ENCODE peak calls at places on chromosome 1, in six cellular contexts. One of them, this sample, is unnamed.

GRCh38 chr1:54011316-54012007 is 6.5 kb downstream of the LDLRAD1 start:
- DNase-seq in bronchial epithelial cell: no peak
- DNase-seq in fibroblast of mammary gland: no peak
- DNase-seq in Calu3: no peak
- DNase-seq in GM20000: no peak
- DNase-seq in mesothelial cell of epicardium: no peak
- DNase-seq in this sample: no peak

GRCh38 chr1:75632350-75632949 is 21.5 kb upstream of the SLC44A5 start:
- DNase-seq in bronchial epithelial cell: peak
- DNase-seq in Calu3: peak
- DNase-seq in GM20000: peak
- DNase-seq in fibroblast of mammary gland: peak
- DNase-seq in mesothelial cell of epicardium: no peak
- DNase-seq in this sample: no peak

GRCh38 chr1:203754455-203754864 is 10.5 kb upstream of the LAX1 start:
- DNase-seq in bronchial epithelial cell: peak
- DNase-seq in mesothelial cell of epicardium: no peak
- DNase-seq in fibroblast of mammary gland: no peak
- DNase-seq in GM20000: peak
- DNase-seq in Calu3: no peak
- DNase-seq in this sample: no peak

GRCh38 chr1:47280142-47280541 is 33.8 kb downstream of the STIL start:
- DNase-seq in Calu3: no peak
- DNase-seq in fibroblast of mammary gland: peak
- DNase-seq in mesothelial cell of epicardium: no peak
- DNase-seq in bronchial epithelial cell: peak
- DNase-seq in GM20000: no peak
- DNase-seq in this sample: no peak

GRCh38 chr1:63010898-63011660 is 227.1 kb downstream of the ATG4C start:
- DNase-seq in bronchial epithelial cell: no peak
- DNase-seq in fibroblast of mammary gland: no peak
- DNase-seq in Calu3: no peak
- DNase-seq in mesothelial cell of epicardium: no peak
- DNase-seq in GM20000: no peak
- DNase-seq in this sample: no peak

GRCh38 chr1:20078166-20078565 is 8.2 kb downstream of the PLA2G5 start:
- DNase-seq in fibroblast of mammary gland: no peak
- DNase-seq in Calu3: no peak
- DNase-seq in bronchial epithelial cell: no peak
- DNase-seq in mesothelial cell of epicardium: no peak
- DNase-seq in GM20000: peak
- DNase-seq in this sample: no peak

GRCh38 chr1:30618335-30618747 is 105.0 kb downstream of the MATN1 start:
- DNase-seq in bronchial epithelial cell: peak
- DNase-seq in GM20000: no peak
- DNase-seq in mesothelial cell of epicardium: no peak
- DNase-seq in Calu3: peak
- DNase-seq in fibroblast of mammary gland: no peak
- DNase-seq in this sample: no peak

GRCh38 chr1:160113407-160113806 is 2.2 kb upstream of the ATP1A2 start:
- DNase-seq in bronchial epithelial cell: no peak
- DNase-seq in Calu3: no peak
- DNase-seq in GM20000: no peak
- DNase-seq in mesothelial cell of epicardium: no peak
- DNase-seq in fibroblast of mammary gland: no peak
- DNase-seq in this sample: no peak

GRCh38 chr1:24503870-24504523 is 1.4 kb downstream of the RCAN3 start:
- DNase-seq in Calu3: no peak
- DNase-seq in fibroblast of mammary gland: no peak
- DNase-seq in GM20000: no peak
- DNase-seq in mesothelial cell of epicardium: no peak
- DNase-seq in bronchial epithelial cell: no peak
- DNase-seq in this sample: no peak

GRCh38 chr1:229558460-229559335 is at the start of gene ABCB10:
- DNase-seq in GM20000: peak
- DNase-seq in mesothelial cell of epicardium: peak
- DNase-seq in Calu3: peak
- DNase-seq in fibroblast of mammary gland: peak
- DNase-seq in bronchial epithelial cell: peak
- DNase-seq in this sample: peak

GRCh38 chr1:118927826-118928225 is 60.3 kb downstream of the TBX15 start:
- DNase-seq in mesothelial cell of epicardium: no peak
- DNase-seq in GM20000: no peak
- DNase-seq in Calu3: no peak
- DNase-seq in fibroblast of mammary gland: peak
- DNase-seq in bronchial epithelial cell: no peak
- DNase-seq in this sample: no peak

GRCh38 chr1:204723131-204723787 is 37.7 kb upstream of the LRRN2 start:
- DNase-seq in bronchial epithelial cell: no peak
- DNase-seq in GM20000: no peak
- DNase-seq in fibroblast of mammary gland: no peak
- DNase-seq in mesothelial cell of epicardium: no peak
- DNase-seq in Calu3: no peak
- DNase-seq in this sample: no peak

GRCh38 chr1:225908013-225908640 is 15.9 kb downstream of the PYCR2 start:
- DNase-seq in Calu3: no peak
- DNase-seq in mesothelial cell of epicardium: no peak
- DNase-seq in GM20000: no peak
- DNase-seq in bronchial epithelial cell: no peak
- DNase-seq in fibroblast of mammary gland: no peak
- DNase-seq in this sample: no peak

GRCh38 chr1:43205671-43206070 is 33.5 kb downstream of the CFAP57 start:
- DNase-seq in GM20000: no peak
- DNase-seq in Calu3: no peak
- DNase-seq in bronchial epithelial cell: no peak
- DNase-seq in fibroblast of mammary gland: no peak
- DNase-seq in mesothelial cell of epicardium: no peak
- DNase-seq in this sample: no peak

GRCh38 chr1:2535981-2536380 is 5.9 kb upstream of the HES5 start:
- DNase-seq in mesothelial cell of epicardium: no peak
- DNase-seq in Calu3: no peak
- DNase-seq in fibroblast of mammary gland: no peak
- DNase-seq in bronchial epithelial cell: no peak
- DNase-seq in GM20000: no peak
- DNase-seq in this sample: no peak

GRCh38 chr1:78004719-78005346 is at the start of gene DNAJB4:
- DNase-seq in GM20000: peak
- DNase-seq in mesothelial cell of epicardium: no peak
- DNase-seq in fibroblast of mammary gland: peak
- DNase-seq in Calu3: peak
- DNase-seq in bronchial epithelial cell: peak
- DNase-seq in this sample: no peak

GRCh38 chr1:185719021-185719420 is 15.2 kb upstream of the HMCN1 start:
- DNase-seq in GM20000: no peak
- DNase-seq in Calu3: peak
- DNase-seq in fibroblast of mammary gland: peak
- DNase-seq in mesothelial cell of epicardium: no peak
- DNase-seq in bronchial epithelial cell: peak
- DNase-seq in this sample: no peak
- TF ChIP-seq CTCF in GM20000: no peak
- TF ChIP-seq CTCF in Calu3: no peak
- TF ChIP-seq CTCF in fibroblast of mammary gland: peak
- TF ChIP-seq CTCF in mesothelial cell of epicardium: no peak
- TF ChIP-seq CTCF in bronchial epithelial cell: peak
- TF ChIP-seq CTCF in this sample: no peak

DNA sequence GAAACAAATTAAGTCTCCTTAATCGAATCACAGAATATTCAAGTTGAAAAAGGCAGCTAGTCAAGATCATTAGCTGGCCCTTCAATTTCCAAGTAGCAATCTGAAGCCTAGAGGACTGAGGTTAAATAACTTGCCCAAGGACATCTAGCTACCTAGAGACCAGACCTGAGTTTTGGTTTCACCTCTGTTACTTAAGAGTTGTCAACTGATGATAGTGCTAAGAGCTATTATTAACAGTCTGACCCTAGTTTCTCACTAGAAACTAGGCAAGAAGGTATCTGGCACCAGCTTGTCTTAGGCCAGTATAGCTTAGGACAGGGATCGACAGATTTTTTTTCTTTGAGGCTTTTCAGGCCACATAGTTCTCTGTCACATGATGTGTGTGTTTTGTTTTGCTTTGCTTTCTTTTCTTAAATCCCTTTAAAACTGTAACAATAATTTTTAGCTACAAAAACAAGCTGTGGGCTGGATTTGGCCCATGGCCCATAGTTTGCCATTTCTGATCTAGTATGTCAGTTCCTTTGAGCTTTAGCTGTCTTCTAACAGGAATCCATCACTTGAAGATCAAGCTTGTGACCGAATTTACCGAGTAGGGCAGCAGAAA is 23.2 kb downstream of the TRIM45 start:
- DNase-seq in bronchial epithelial cell: no peak
- DNase-seq in GM20000: no peak
- DNase-seq in fibroblast of mammary gland: no peak
- DNase-seq in Calu3: no peak
- DNase-seq in mesothelial cell of epicardium: no peak
- DNase-seq in this sample: no peak
- TF ChIP-seq CTCF in bronchial epithelial cell: no peak
- TF ChIP-seq CTCF in GM20000: no peak
- TF ChIP-seq CTCF in fibroblast of mammary gland: no peak
- TF ChIP-seq CTCF in Calu3: no peak
- TF ChIP-seq CTCF in mesothelial cell of epicardium: no peak
- TF ChIP-seq CTCF in this sample: no peak

GRCh38 chr1:7420706-7421105 is 350.4 kb upstream of the VAMP3 start:
- DNase-seq in fibroblast of mammary gland: no peak
- DNase-seq in GM20000: no peak
- DNase-seq in Calu3: no peak
- DNase-seq in mesothelial cell of epicardium: peak
- DNase-seq in bronchial epithelial cell: no peak
- DNase-seq in this sample: no peak

GRCh38 chr1:7422966-7423365 is 348.1 kb upstream of the VAMP3 start:
- DNase-seq in bronchial epithelial cell: no peak
- DNase-seq in fibroblast of mammary gland: no peak
- DNase-seq in mesothelial cell of epicardium: peak
- DNase-seq in Calu3: no peak
- DNase-seq in GM20000: no peak
- DNase-seq in this sample: peak

GRCh38 chr1:7421471-7422075 is 349.5 kb upstream of the VAMP3 start:
- DNase-seq in bronchial epithelial cell: no peak
- DNase-seq in mesothelial cell of epicardium: peak
- DNase-seq in GM20000: no peak
- DNase-seq in fibroblast of mammary gland: no peak
- DNase-seq in Calu3: no peak
- DNase-seq in this sample: peak

GRCh38 chr1:7422561-7422960 is 348.5 kb upstream of the VAMP3 start:
- DNase-seq in mesothelial cell of epicardium: peak
- DNase-seq in Calu3: no peak
- DNase-seq in GM20000: no peak
- DNase-seq in bronchial epithelial cell: no peak
- DNase-seq in fibroblast of mammary gland: no peak
- DNase-seq in this sample: no peak

DNA sequence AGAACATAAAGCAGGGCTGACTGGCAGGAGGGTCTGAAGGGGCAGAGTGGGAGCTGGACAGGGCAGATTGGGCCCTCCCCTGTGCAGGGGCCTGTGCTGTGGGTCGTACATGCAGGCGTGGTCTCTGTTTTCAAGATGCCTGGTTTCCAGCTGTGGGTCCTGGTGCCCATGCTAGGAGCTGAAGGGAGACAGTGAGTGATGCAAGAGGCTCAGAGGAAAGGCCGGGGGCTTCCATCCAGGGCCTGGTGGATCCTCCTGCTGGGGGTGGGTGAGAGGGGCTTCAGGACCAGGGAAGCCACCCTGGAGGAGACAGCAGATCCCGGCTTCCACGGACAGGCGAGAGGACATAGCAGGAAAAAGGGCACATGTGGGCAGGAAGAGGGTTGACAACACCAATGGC is 349.0 kb upstream of the VAMP3 start:
- DNase-seq in Calu3: no peak
- DNase-seq in GM20000: no peak
- DNase-seq in mesothelial cell of epicardium: peak
- DNase-seq in fibroblast of mammary gland: no peak
- DNase-seq in bronchial epithelial cell: no peak
- DNase-seq in this sample: no peak
- TF ChIP-seq CTCF in Calu3: no peak
- TF ChIP-seq CTCF in GM20000: no peak
- TF ChIP-seq CTCF in mesothelial cell of epicardium: no peak
- TF ChIP-seq CTCF in fibroblast of mammary gland: no peak
- TF ChIP-seq CTCF in bronchial epithelial cell: no peak
- TF ChIP-seq CTCF in this sample: no peak

GRCh38 chr1:104646233-104646632 is 896.5 kb downstream of the AMY1C start:
- DNase-seq in mesothelial cell of epicardium: no peak
- DNase-seq in fibroblast of mammary gland: no peak
- DNase-seq in bronchial epithelial cell: no peak
- DNase-seq in GM20000: no peak
- DNase-seq in Calu3: no peak
- DNase-seq in this sample: no peak

DNA sequence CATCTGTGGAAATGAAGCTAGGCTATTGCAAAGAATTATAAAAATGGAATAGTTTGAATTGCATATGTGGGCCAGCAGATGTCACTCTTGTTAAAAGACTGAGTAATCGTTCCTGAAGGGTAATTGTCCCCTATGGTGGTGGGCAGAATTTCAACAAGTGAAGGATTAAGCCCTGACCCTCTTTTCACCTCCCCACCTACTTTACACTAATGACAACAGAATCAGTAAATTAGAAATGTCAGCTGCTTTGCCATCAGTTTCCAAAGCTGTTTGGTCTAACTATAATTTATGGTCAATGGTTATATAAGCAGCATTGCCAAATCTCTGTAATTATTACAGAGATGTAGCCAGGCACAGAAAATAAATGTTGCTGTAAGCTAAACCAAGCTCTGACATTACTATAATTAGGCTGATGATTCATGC is 898.6 kb downstream of the AMY1C start:
- DNase-seq in Calu3: no peak
- DNase-seq in mesothelial cell of epicardium: no peak
- DNase-seq in GM20000: peak
- DNase-seq in bronchial epithelial cell: peak
- DNase-seq in fibroblast of mammary gland: no peak
- DNase-seq in this sample: no peak
- TF ChIP-seq CTCF in Calu3: no peak
- TF ChIP-seq CTCF in mesothelial cell of epicardium: peak
- TF ChIP-seq CTCF in GM20000: peak
- TF ChIP-seq CTCF in bronchial epithelial cell: peak
- TF ChIP-seq CTCF in fibroblast of mammary gland: peak
- TF ChIP-seq CTCF in this sample: peak

GRCh38 chr1:39098569-39099250 is 72.6 kb downstream of the NDUFS5 start:
- DNase-seq in fibroblast of mammary gland: peak
- DNase-seq in GM20000: peak
- DNase-seq in Calu3: peak
- DNase-seq in mesothelial cell of epicardium: no peak
- DNase-seq in bronchial epithelial cell: peak
- DNase-seq in this sample: peak
- TF ChIP-seq CTCF in fibroblast of mammary gland: peak
- TF ChIP-seq CTCF in GM20000: peak
- TF ChIP-seq CTCF in Calu3: peak
- TF ChIP-seq CTCF in mesothelial cell of epicardium: peak
- TF ChIP-seq CTCF in bronchial epithelial cell: peak
- TF ChIP-seq CTCF in this sample: peak

This sample was measured in dorsolateral prefrontal cortex.